ENCODE peak calls at places on chromosomes 2 and 18, in nine cellular contexts. A is fibroblast of pulmonary artery, L is NCI-H2081, F is mesenteric fat pad, C is adipocyte, U is cardiac fibroblast, R is cardiac septum, T is hippocampal formation, M is mesothelial cell of epicardium. Y is an unnamed sample.

GRCh38 chr2:136024616-136025015 is 39.2 kb upstream of the DARS1 start:
- DNase-seq in T (no peak), U (no peak), M (no peak), F (no peak), C (peak), L (no peak), R (no peak), A (peak), Y (no peak)

GRCh38 chr2:20008703-20009102 is 3.8 kb downstream of the MATN3 start:
- DNase-seq in R (no peak), F (no peak), T (no peak), M (no peak), C (no peak), U (no peak), L (no peak), A (no peak), Y (no peak)

GRCh38 chr18:55983433-55983832 is 395.4 kb upstream of the TCF4 start:
- DNase-seq in M (no peak), A (no peak), R (no peak), U (no peak), T (no peak), L (no peak), C (peak), F (no peak), Y (no peak)

GRCh38 chr2:216222650-216223352 is 113.7 kb downstream of the XRCC5 start:
- DNase-seq in M (no peak), L (no peak), U (peak), T (no peak), F (no peak), A (peak), R (no peak), C (peak), Y (no peak)

GRCh38 chr18:35756506-35757117 is 175.1 kb downstream of the GALNT1 start:
- DNase-seq in F (no peak), L (peak), M (no peak), R (no peak), A (peak), T (peak), C (peak), U (peak), Y (peak)

GRCh38 chr2:176997792-176998169 is 214.8 kb upstream of the HNRNPA3 start:
- DNase-seq in R (no peak), M (no peak), T (no peak), C (no peak), L (no peak), A (no peak), F (no peak), U (no peak), Y (no peak)

GRCh38 chr2:164061129-164061746 is 325.4 kb upstream of the FIGN start:
- DNase-seq in R (no peak), A (peak), F (no peak), L (peak), T (no peak), M (peak), U (peak), C (peak), Y (no peak)

GRCh38 chr18:48228301-48228715 is 180.9 kb downstream of the ZBTB7C start:
- DNase-seq in M (no peak), R (no peak), T (no peak), A (peak), F (no peak), L (no peak), U (peak), C (peak), Y (no peak)

GRCh38 chr2:15890936-15891905 is 49.1 kb upstream of the MYCN start:
- DNase-seq in C (no peak), T (no peak), F (no peak), L (no peak), M (no peak), U (no peak), A (peak), R (no peak), Y (no peak)

GRCh38 chr2:88765154-88765948 is 73.9 kb downstream of the RPIA start:
- DNase-seq in U (peak), R (no peak), L (no peak), M (no peak), F (peak), C (peak), A (peak), T (peak), Y (peak)

GRCh38 chr2:232890536-232890895 is 20.5 kb downstream of the SNORC start:
- DNase-seq in L (no peak), C (no peak), M (no peak), T (no peak), R (peak), A (no peak), F (peak), U (no peak), Y (no peak)

GRCh38 chr2:44902767-44903166 is 38.7 kb upstream of the SIX3 start:
- DNase-seq in U (no peak), C (no peak), F (no peak), R (no peak), L (peak), M (no peak), T (no peak), A (no peak), Y (no peak)

Y was measured in DMS 273 treated with DMSO at 0.1 percent for 48 hours.